ENCODE peak calls at places on chromosomes 1 and 21, in seven cellular contexts. R, H, P, F, J, G and M are unnamed samples.

GRCh38 chr1:23699280-23700179 is 7.9 kb downstream of the RPL11 start:
- DNase-seq in R (no peak), H (peak), P (no peak), F (no peak), J (no peak), G (no peak), M (no peak)

GRCh38 chr1:243483952-243484351 is 228.1 kb downstream of the SDCCAG8 start:
- DNase-seq in R (no peak), H (no peak), P (no peak), F (no peak), J (no peak), G (no peak), M (no peak)

GRCh38 chr1:101748077-101748476 is 248.6 kb downstream of the OLFM3 start:
- DNase-seq in R (no peak), H (no peak), P (no peak), F (no peak), J (no peak), G (no peak), M (no peak)

GRCh38 chr1:1915911-1916835 is 1.1 kb downstream of the CALML6 start:
- DNase-seq in R (no peak), H (no peak), P (no peak), F (no peak), J (no peak), G (peak), M (no peak)

GRCh38 chr1:29264773-29265389 is 28.6 kb downstream of the PTPRU start:
- DNase-seq in R (no peak), H (no peak), P (no peak), F (peak), J (no peak), G (no peak), M (no peak)

GRCh38 chr1:172466795-172467407 is 23.0 kb upstream of the PIGC start:
- DNase-seq in R (no peak), H (no peak), P (no peak), F (no peak), J (no peak), G (peak), M (no peak)

GRCh38 chr1:219160942-219161341 is 12.7 kb upstream of the LYPLAL1 start:
- DNase-seq in R (no peak), H (no peak), P (no peak), F (no peak), J (no peak), G (no peak), M (no peak)

GRCh38 chr21:16455978-16456377 is 726.2 kb downstream of the USP25 start:
- DNase-seq in R (peak), H (no peak), P (no peak), F (peak), J (no peak), G (no peak), M (no peak)

GRCh38 chr21:43315244-43316137 is 111.4 kb downstream of the SIK1 start:
- DNase-seq in R (no peak), H (no peak), P (no peak), F (no peak), J (no peak), G (no peak), M (peak)

GRCh38 chr1:202130275-202130646 is 7.5 kb downstream of the GPR37L1 start:
- DNase-seq in R (no peak), H (no peak), P (no peak), F (no peak), J (no peak), G (no peak), M (no peak)

GRCh38 chr21:46411236-46411635 is 47.5 kb upstream of the DIP2A start:
- DNase-seq in R (no peak), H (no peak), P (no peak), F (no peak), J (no peak), G (no peak), M (no peak)

GRCh38 chr1:209398330-209398991 is 185.1 kb upstream of the CAMK1G start:
- DNase-seq in R (peak), H (no peak), P (peak), F (peak), J (no peak), G (peak), M (no peak)

GRCh38 chr1:220151454-220151853 is 57.5 kb downstream of the IARS2 start:
- DNase-seq in R (peak), H (no peak), P (peak), F (peak), J (no peak), G (peak), M (no peak)

GRCh38 chr1:183648042-183648441 is 5.1 kb downstream of the APOBEC4 start:
- DNase-seq in R (no peak), H (no peak), P (no peak), F (peak), J (no peak), G (no peak), M (no peak)

GRCh38 chr1:23984417-23985186 is 4.5 kb upstream of the SRSF10 start:
- DNase-seq in R (peak), H (no peak), P (no peak), F (peak), J (no peak), G (peak), M (no peak)

GRCh38 chr1:228744918-228745317 is 9.6 kb downstream of the RHOU start:
- DNase-seq in R (no peak), H (no peak), P (no peak), F (no peak), J (no peak), G (no peak), M (no peak)

GRCh38 chr1:6329392-6329791 is 64.2 kb downstream of the ACOT7 start:
- DNase-seq in R (no peak), H (no peak), P (no peak), F (peak), J (no peak), G (no peak), M (no peak)

GRCh38 chr21:45383111-45383614 is 21.8 kb upstream of the COL18A1 start:
- DNase-seq in R (no peak), H (no peak), P (no peak), F (no peak), J (no peak), G (no peak), M (no peak)